ENCODE peak calls at places on chromosomes 6 and 20, in nine cellular contexts. A is COR-L47, W is body of pancreas, F is posterior vena cava, Q is NCI-H345, C is breast epithelium, S is NCI-H1105 treated with DMSO at 0.1 percent for 48 hours, B is fibroblast of villous mesenchyme, P is activated T-cell treated with anti-CD3 and anti-CD28 coated beads for 1 hour. O is an unnamed sample.

GRCh38 chr20:14709439-14709838 is 372.0 kb upstream of the FLRT3 start:
- DNase-seq in A (no peak), W (no peak), F (no peak), Q (no peak), C (no peak), S (no peak), B (no peak), P (no peak), O (no peak)

GRCh38 chr6:169099411-169100202 is 154.0 kb downstream of the THBS2 start:
- DNase-seq in A (no peak), W (no peak), F (no peak), Q (no peak), C (no peak), S (no peak), B (peak), P (no peak), O (no peak)

GRCh38 chr6:37324131-37325033 is 29.4 kb upstream of the RNF8 start:
- DNase-seq in A (no peak), W (no peak), F (no peak), Q (no peak), C (no peak), S (no peak), B (no peak), P (no peak), O (no peak)

GRCh38 chr20:46030290-46031013 is 1.4 kb downstream of the SLC12A5 start:
- DNase-seq in A (no peak), W (no peak), F (no peak), Q (peak), C (no peak), S (no peak), B (no peak), P (no peak), O (no peak)

GRCh38 chr20:57791178-57791945 is 81.5 kb upstream of the PMEPA1 start:
- DNase-seq in A (no peak), W (no peak), F (peak), Q (no peak), C (no peak), S (no peak), B (no peak), P (no peak), O (no peak)

GRCh38 chr20:37735541-37735940 is 41.7 kb downstream of the CTNNBL1 start:
- DNase-seq in A (no peak), W (no peak), F (no peak), Q (no peak), C (no peak), S (no peak), B (no peak), P (no peak), O (no peak)

GRCh38 chr6:158020272-158020711 is 38.6 kb downstream of the SYNJ2 start:
- DNase-seq in A (no peak), W (no peak), F (peak), Q (no peak), C (no peak), S (no peak), B (no peak), P (no peak), O (no peak)

GRCh38 chr6:41577865-41578713 is 31.9 kb downstream of the FOXP4 start:
- DNase-seq in A (peak), W (peak), F (no peak), Q (peak), C (peak), S (no peak), B (peak), P (no peak), O (no peak)